ENCODE peak calls at places on chromosomes 16 and 17, in ten cellular contexts. One of them, this sample, is unnamed.

GRCh38 chr17:32276217-32276616 is 10.6 kb downstream of the RHBDL3 start:
- DNase-seq in Peyer's patch: no peak
- DNase-seq in lower leg skin: no peak
- DNase-seq in thyroid gland: no peak
- DNase-seq in ovary: no peak
- DNase-seq in heart left ventricle: no peak
- DNase-seq in testis: no peak
- DNase-seq in transverse colon: no peak
- DNase-seq in stomach: no peak
- DNase-seq in body of pancreas: no peak
- DNase-seq in this sample: peak

GRCh38 chr16:78002915-78003538 is 19.3 kb upstream of the CLEC3A start:
- DNase-seq in lower leg skin: peak
- DNase-seq in Peyer's patch: peak
- DNase-seq in body of pancreas: peak
- DNase-seq in stomach: peak
- DNase-seq in heart left ventricle: peak
- DNase-seq in thyroid gland: peak
- DNase-seq in ovary: peak
- DNase-seq in testis: peak
- DNase-seq in transverse colon: peak
- DNase-seq in this sample: peak

GRCh38 chr17:73782641-73783381 is 138.6 kb upstream of the SDK2 start:
- DNase-seq in transverse colon: peak
- DNase-seq in body of pancreas: no peak
- DNase-seq in ovary: no peak
- DNase-seq in stomach: no peak
- DNase-seq in heart left ventricle: no peak
- DNase-seq in testis: no peak
- DNase-seq in Peyer's patch: no peak
- DNase-seq in lower leg skin: no peak
- DNase-seq in thyroid gland: no peak
- DNase-seq in this sample: no peak

GRCh38 chr16:24045641-24046040 is 209.9 kb downstream of the PRKCB start:
- DNase-seq in testis: no peak
- DNase-seq in heart left ventricle: no peak
- DNase-seq in ovary: no peak
- DNase-seq in thyroid gland: no peak
- DNase-seq in stomach: no peak
- DNase-seq in body of pancreas: no peak
- DNase-seq in lower leg skin: no peak
- DNase-seq in transverse colon: no peak
- DNase-seq in Peyer's patch: peak
- DNase-seq in this sample: no peak

GRCh38 chr17:48732688-48733629 is 4.4 kb upstream of the HOXB13 start:
- DNase-seq in body of pancreas: no peak
- DNase-seq in Peyer's patch: no peak
- DNase-seq in stomach: no peak
- DNase-seq in testis: no peak
- DNase-seq in heart left ventricle: no peak
- DNase-seq in transverse colon: no peak
- DNase-seq in thyroid gland: no peak
- DNase-seq in ovary: no peak
- DNase-seq in lower leg skin: no peak
- DNase-seq in this sample: no peak

GRCh38 chr17:5958850-5959249 is 111.3 kb upstream of the WSCD1 start:
- DNase-seq in body of pancreas: no peak
- DNase-seq in transverse colon: no peak
- DNase-seq in lower leg skin: no peak
- DNase-seq in stomach: no peak
- DNase-seq in thyroid gland: no peak
- DNase-seq in ovary: no peak
- DNase-seq in heart left ventricle: no peak
- DNase-seq in Peyer's patch: no peak
- DNase-seq in testis: no peak
- DNase-seq in this sample: no peak

GRCh38 chr17:78407387-78407990 is 29.0 kb downstream of the PGS1 start:
- DNase-seq in ovary: no peak
- DNase-seq in Peyer's patch: no peak
- DNase-seq in body of pancreas: peak
- DNase-seq in lower leg skin: no peak
- DNase-seq in testis: no peak
- DNase-seq in heart left ventricle: no peak
- DNase-seq in thyroid gland: no peak
- DNase-seq in stomach: no peak
- DNase-seq in transverse colon: no peak
- DNase-seq in this sample: no peak

GRCh38 chr16:21704266-21704665 is 40.5 kb downstream of the OTOA start:
- DNase-seq in thyroid gland: no peak
- DNase-seq in lower leg skin: no peak
- DNase-seq in transverse colon: no peak
- DNase-seq in stomach: no peak
- DNase-seq in ovary: no peak
- DNase-seq in testis: no peak
- DNase-seq in heart left ventricle: no peak
- DNase-seq in Peyer's patch: no peak
- DNase-seq in body of pancreas: no peak
- DNase-seq in this sample: no peak

GRCh38 chr17:47978324-47978723 is 7.4 kb downstream of the CDK5RAP3 start:
- DNase-seq in lower leg skin: no peak
- DNase-seq in body of pancreas: peak
- DNase-seq in testis: peak
- DNase-seq in stomach: peak
- DNase-seq in ovary: peak
- DNase-seq in transverse colon: peak
- DNase-seq in thyroid gland: peak
- DNase-seq in Peyer's patch: peak
- DNase-seq in heart left ventricle: peak
- DNase-seq in this sample: peak

GRCh38 chr17:33932996-33933395 is 322.1 kb upstream of the CCL2 start:
- DNase-seq in testis: no peak
- DNase-seq in lower leg skin: no peak
- DNase-seq in thyroid gland: no peak
- DNase-seq in stomach: no peak
- DNase-seq in Peyer's patch: no peak
- DNase-seq in body of pancreas: no peak
- DNase-seq in transverse colon: no peak
- DNase-seq in ovary: no peak
- DNase-seq in heart left ventricle: no peak
- DNase-seq in this sample: no peak

GRCh38 chr17:22435231-22435974 is 743.1 kb downstream of the KCNJ18 start:
- DNase-seq in Peyer's patch: no peak
- DNase-seq in body of pancreas: no peak
- DNase-seq in lower leg skin: no peak
- DNase-seq in thyroid gland: no peak
- DNase-seq in transverse colon: no peak
- DNase-seq in heart left ventricle: no peak
- DNase-seq in testis: peak
- DNase-seq in stomach: no peak
- DNase-seq in ovary: no peak
- DNase-seq in this sample: no peak

GRCh38 chr17:82722341-82723013 is 6.0 kb downstream of the FN3KRP start:
- DNase-seq in thyroid gland: no peak
- DNase-seq in testis: no peak
- DNase-seq in lower leg skin: no peak
- DNase-seq in heart left ventricle: no peak
- DNase-seq in body of pancreas: no peak
- DNase-seq in Peyer's patch: no peak
- DNase-seq in ovary: no peak
- DNase-seq in transverse colon: no peak
- DNase-seq in stomach: no peak
- DNase-seq in this sample: no peak

GRCh38 chr16:88461291-88462269 is 8.5 kb downstream of the ZFPM1 start:
- DNase-seq in thyroid gland: no peak
- DNase-seq in testis: peak
- DNase-seq in body of pancreas: peak
- DNase-seq in lower leg skin: no peak
- DNase-seq in stomach: peak
- DNase-seq in transverse colon: no peak
- DNase-seq in Peyer's patch: no peak
- DNase-seq in ovary: no peak
- DNase-seq in heart left ventricle: no peak
- DNase-seq in this sample: no peak

GRCh38 chr16:67173808-67174705 is 3.7 kb downstream of the NOL3 start:
- DNase-seq in stomach: peak
- DNase-seq in thyroid gland: peak
- DNase-seq in Peyer's patch: peak
- DNase-seq in body of pancreas: peak
- DNase-seq in lower leg skin: peak
- DNase-seq in testis: peak
- DNase-seq in transverse colon: peak
- DNase-seq in heart left ventricle: peak
- DNase-seq in ovary: peak
- DNase-seq in this sample: peak

GRCh38 chr17:64056269-64057005 is 36.0 kb upstream of the ICAM2 start:
- DNase-seq in heart left ventricle: no peak
- DNase-seq in stomach: no peak
- DNase-seq in transverse colon: peak
- DNase-seq in testis: no peak
- DNase-seq in body of pancreas: peak
- DNase-seq in Peyer's patch: no peak
- DNase-seq in ovary: no peak
- DNase-seq in lower leg skin: no peak
- DNase-seq in thyroid gland: no peak
- DNase-seq in this sample: no peak

GRCh38 chr17:69325518-69326301 is 1.2 kb downstream of the ABCA5 start:
- DNase-seq in body of pancreas: peak
- DNase-seq in ovary: no peak
- DNase-seq in transverse colon: peak
- DNase-seq in stomach: no peak
- DNase-seq in Peyer's patch: peak
- DNase-seq in lower leg skin: no peak
- DNase-seq in testis: no peak
- DNase-seq in thyroid gland: no peak
- DNase-seq in heart left ventricle: no peak
- DNase-seq in this sample: no peak

GRCh38 chr17:44556854-44557606 is at the start of gene FZD2:
- DNase-seq in transverse colon: peak
- DNase-seq in lower leg skin: peak
- DNase-seq in ovary: peak
- DNase-seq in body of pancreas: peak
- DNase-seq in heart left ventricle: peak
- DNase-seq in stomach: peak
- DNase-seq in thyroid gland: peak
- DNase-seq in Peyer's patch: peak
- DNase-seq in testis: peak
- DNase-seq in this sample: peak
- TF ChIP-seq POLR2A in transverse colon: no peak
- TF ChIP-seq POLR2A in lower leg skin: no peak
- TF ChIP-seq POLR2A in ovary: no peak
- TF ChIP-seq POLR2A in body of pancreas: no peak
- TF ChIP-seq POLR2A in heart left ventricle: peak
- TF ChIP-seq POLR2A in stomach: no peak
- TF ChIP-seq POLR2A in thyroid gland: no peak
- TF ChIP-seq POLR2A in Peyer's patch: no peak
- TF ChIP-seq POLR2A in testis: no peak
- TF ChIP-seq POLR2A in this sample: peak

GRCh38 chr16:3135120-3135715 is 389 bp downstream of the ZNF213 start:
- DNase-seq in ovary: no peak
- DNase-seq in Peyer's patch: no peak
- DNase-seq in heart left ventricle: no peak
- DNase-seq in lower leg skin: no peak
- DNase-seq in transverse colon: no peak
- DNase-seq in stomach: no peak
- DNase-seq in thyroid gland: no peak
- DNase-seq in body of pancreas: no peak
- DNase-seq in testis: no peak
- DNase-seq in this sample: no peak
- TF ChIP-seq POLR2A in ovary: no peak
- TF ChIP-seq POLR2A in Peyer's patch: no peak
- TF ChIP-seq POLR2A in heart left ventricle: no peak
- TF ChIP-seq POLR2A in lower leg skin: no peak
- TF ChIP-seq POLR2A in transverse colon: no peak
- TF ChIP-seq POLR2A in stomach: no peak
- TF ChIP-seq POLR2A in thyroid gland: peak
- TF ChIP-seq POLR2A in body of pancreas: no peak
- TF ChIP-seq POLR2A in testis: no peak
- TF ChIP-seq POLR2A in this sample: no peak

DNA sequence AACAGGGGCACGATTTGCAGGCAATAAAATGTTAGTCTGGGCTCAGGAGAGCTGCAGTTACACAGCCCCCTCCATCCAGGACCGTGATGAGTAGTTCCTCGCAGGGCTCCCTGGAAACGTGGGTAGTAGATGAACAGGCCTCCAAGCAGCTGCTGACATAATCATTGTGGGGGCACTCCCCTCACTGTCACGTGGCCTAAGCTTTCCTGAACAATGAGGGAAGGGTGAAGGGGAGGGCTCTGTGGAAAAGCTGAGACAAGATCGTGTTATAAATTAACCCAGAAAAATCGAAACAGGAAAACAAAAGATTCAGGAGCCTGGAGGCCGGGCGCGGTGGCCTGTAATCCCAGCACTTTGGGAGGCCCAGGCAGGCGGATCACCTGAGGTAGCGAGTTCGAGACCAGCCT is 1.3 kb upstream of the PER1 start:
- DNase-seq in Peyer's patch: peak
- DNase-seq in testis: peak
- DNase-seq in body of pancreas: peak
- DNase-seq in stomach: peak
- DNase-seq in lower leg skin: peak
- DNase-seq in heart left ventricle: peak
- DNase-seq in transverse colon: peak
- DNase-seq in ovary: peak
- DNase-seq in thyroid gland: peak
- DNase-seq in this sample: peak
- TF ChIP-seq POLR2A in Peyer's patch: peak
- TF ChIP-seq POLR2A in testis: no peak
- TF ChIP-seq POLR2A in body of pancreas: no peak
- TF ChIP-seq POLR2A in stomach: peak
- TF ChIP-seq POLR2A in lower leg skin: no peak
- TF ChIP-seq POLR2A in heart left ventricle: peak
- TF ChIP-seq POLR2A in transverse colon: no peak
- TF ChIP-seq POLR2A in ovary: peak
- TF ChIP-seq POLR2A in thyroid gland: no peak
- TF ChIP-seq POLR2A in this sample: peak

DNA sequence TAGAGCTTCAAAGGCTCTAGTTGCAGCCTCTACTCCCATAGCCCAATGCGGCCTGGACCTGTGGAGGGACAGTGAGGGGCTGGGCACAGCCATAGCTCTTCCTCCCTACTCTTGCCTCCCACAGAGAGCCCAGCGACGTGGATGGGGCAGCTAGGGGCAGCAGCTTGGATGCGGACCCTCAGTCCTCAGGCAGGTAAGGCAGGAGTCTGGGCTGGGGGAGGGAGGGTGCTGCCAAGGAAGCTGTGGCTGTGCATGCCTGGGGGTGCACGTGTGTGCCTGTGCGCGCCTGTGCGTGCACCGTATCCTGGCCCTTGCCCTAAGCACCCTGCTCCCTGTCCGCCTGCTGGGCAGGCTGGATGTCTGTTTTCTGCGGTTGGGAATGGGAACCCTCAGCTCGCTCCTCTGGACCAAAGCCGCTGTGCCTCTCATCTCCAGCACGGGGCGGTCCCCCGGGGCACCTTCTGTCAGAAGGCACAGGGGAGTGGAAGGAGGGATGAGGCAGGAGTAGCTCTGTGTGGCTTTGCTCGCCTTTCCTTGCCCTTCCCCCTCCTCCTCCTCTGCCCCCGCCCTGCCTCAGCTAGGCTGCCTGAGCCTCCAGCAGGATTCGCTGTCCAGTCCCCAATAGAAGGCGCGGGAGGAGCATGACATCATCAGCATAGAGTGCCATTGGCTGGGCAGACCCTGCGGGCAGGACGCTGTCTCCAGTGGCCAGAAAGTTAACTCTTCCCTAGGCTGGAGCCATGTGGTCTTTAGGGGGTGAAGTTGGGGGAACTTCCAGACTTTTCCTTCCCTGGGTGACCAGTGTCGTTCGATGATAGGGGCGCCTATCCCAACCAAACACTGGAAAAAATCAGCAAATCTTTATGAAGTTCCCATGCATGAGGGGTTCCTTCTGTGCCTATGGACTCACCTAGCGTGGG is 797 bp downstream of the PRCD start:
- DNase-seq in testis: peak
- DNase-seq in heart left ventricle: peak
- DNase-seq in transverse colon: peak
- DNase-seq in body of pancreas: peak
- DNase-seq in ovary: peak
- DNase-seq in Peyer's patch: peak
- DNase-seq in thyroid gland: peak
- DNase-seq in lower leg skin: peak
- DNase-seq in stomach: peak
- DNase-seq in this sample: peak
- TF ChIP-seq POLR2A in testis: no peak
- TF ChIP-seq POLR2A in heart left ventricle: peak
- TF ChIP-seq POLR2A in transverse colon: no peak
- TF ChIP-seq POLR2A in body of pancreas: no peak
- TF ChIP-seq POLR2A in ovary: peak
- TF ChIP-seq POLR2A in Peyer's patch: no peak
- TF ChIP-seq POLR2A in thyroid gland: no peak
- TF ChIP-seq POLR2A in lower leg skin: no peak
- TF ChIP-seq POLR2A in stomach: no peak
- TF ChIP-seq POLR2A in this sample: peak